ENCODE peak calls at places on chromosomes 3 and 15, in seven cellular contexts. R is HepG2, I is HCT116, E is H1, O is K562, T is SK-N-SH, J is GM12878. K is an unnamed sample.
A peak's percentile ranks its signal among the peaks of the same experiment; 100 is the strongest.

GRCh38 chr3:29940759-29941319 is 660.0 kb downstream of the RBMS3 start:
- DNase-seq in E (no peak), J (no peak), I (no peak), T (no peak), O (no peak), R (no peak), K (no peak)

GRCh38 chr3:89570465-89570864 is 463.0 kb downstream of the EPHA3 start:
- DNase-seq in J (no peak), T (no peak), O (no peak), R (no peak), E (no peak), I (no peak), K (no peak)

GRCh38 chr15:56552668-56553067 is 87.7 kb upstream of the MNS1 start:
- DNase-seq in E (no peak), I (no peak), J (no peak), T (no peak), O (no peak), R (no peak), K (no peak)

GRCh38 chr3:175940881-175941280 is 1081.7 kb downstream of the NAALADL2 start:
- DNase-seq in I (no peak), T (no peak), O (no peak), E (peak; percentile 57), J (no peak), R (peak; percentile 3), K (no peak)

GRCh38 chr15:100718075-100718980 is 115.9 kb downstream of the ASB7 start:
- DNase-seq in E (no peak), I (no peak), J (no peak), O (no peak), R (no peak), T (no peak), K (no peak)

GRCh38 chr3:16449369-16449768 is 64.1 kb downstream of the RFTN1 start:
- DNase-seq in R (no peak), O (no peak), T (no peak), E (no peak), I (no peak), J (no peak), K (no peak)

GRCh38 chr3:109640146-109640652 is 302.9 kb upstream of the DPPA4 start:
- DNase-seq in I (no peak), E (no peak), T (no peak), J (no peak), O (no peak), R (no peak), K (no peak)

GRCh38 chr3:57918123-57918837 is 89.9 kb upstream of the FLNB start:
- DNase-seq in I (no peak), E (no peak), T (no peak), J (no peak), R (no peak), O (no peak), K (no peak)

GRCh38 chr3:184556502-184557347 is 4.9 kb upstream of the EPHB3 start:
- DNase-seq in O (no peak), I (no peak), R (no peak), J (no peak), T (no peak), E (no peak), K (no peak)

GRCh38 chr15:98744506-98744905 is 96.2 kb downstream of the IGF1R start:
- DNase-seq in I (no peak), E (no peak), J (no peak), T (no peak), O (no peak), R (no peak), K (no peak)

GRCh38 chr15:70090436-70091291 is 7.1 kb downstream of the TLE3 start:
- DNase-seq in E (no peak), T (no peak), J (no peak), I (no peak), R (no peak), O (no peak), K (no peak)

GRCh38 chr15:70093481-70094309 is 4.0 kb downstream of the TLE3 start:
- DNase-seq in J (no peak), O (no peak), R (no peak), T (no peak), E (no peak), I (no peak), K (peak; percentile 78)

GRCh38 chr15:70092462-70092850 is 5.3 kb downstream of the TLE3 start:
- DNase-seq in I (no peak), R (no peak), T (no peak), E (no peak), J (no peak), O (no peak), K (no peak)

GRCh38 chr15:70093070-70093469 is 4.6 kb downstream of the TLE3 start:
- DNase-seq in J (no peak), O (no peak), R (peak; percentile 23), I (no peak), T (no peak), E (no peak), K (no peak)

GRCh38 chr15:70091649-70092461 is 5.9 kb downstream of the TLE3 start:
- DNase-seq in O (peak; percentile 47), R (peak; percentile 60), J (no peak), E (no peak), I (no peak), T (peak; percentile 81), K (peak; percentile 76)
- TF ChIP-seq JUND in O (peak; percentile 79), R (no peak), J (no peak), E (no peak), I (no peak), T (no peak), K (peak; percentile 18)

GRCh38 chr15:75483106-75483505 is 31.6 kb upstream of the SIN3A start:
- DNase-seq in J (no peak), R (no peak), T (no peak), I (no peak), E (no peak), O (no peak), K (no peak)

GRCh38 chr15:75479670-75480069 is 28.2 kb upstream of the SIN3A start:
- DNase-seq in E (no peak), J (no peak), O (no peak), R (no peak), I (no peak), T (no peak), K (no peak)

DNA sequence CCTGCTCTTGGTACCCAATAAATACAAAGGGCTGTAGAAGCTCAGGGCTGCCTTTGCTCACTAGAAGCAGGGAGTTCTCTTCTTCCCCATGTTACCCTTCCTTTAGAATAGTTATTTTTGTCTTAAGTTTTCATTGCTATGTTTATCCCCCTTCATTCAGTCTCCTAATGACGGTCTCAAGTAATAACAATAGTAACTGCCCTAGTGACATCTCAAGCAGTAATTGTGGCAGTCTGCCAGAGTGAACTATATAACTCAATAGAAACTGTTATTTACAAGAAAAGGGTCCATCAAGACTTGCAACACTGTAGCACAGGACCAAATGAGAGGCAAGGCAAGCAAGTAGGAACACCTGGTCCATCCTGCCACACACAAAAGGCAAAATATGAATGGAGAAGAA is 32.5 kb upstream of the SIN3A start:
- DNase-seq in O (no peak), T (no peak), I (no peak), J (no peak), R (no peak), E (no peak), K (no peak)
- TF ChIP-seq JUND in O (no peak), T (no peak), I (no peak), J (no peak), R (no peak), E (no peak), K (no peak)

GRCh38 chr15:89795996-89796395 is 18.7 kb downstream of the ANPEP start:
- DNase-seq in T (no peak), I (no peak), O (no peak), J (no peak), R (no peak), E (no peak), K (no peak)

GRCh38 chr15:89797678-89798201 is 16.9 kb downstream of the ANPEP start:
- DNase-seq in R (no peak), J (no peak), E (no peak), T (no peak), O (no peak), I (no peak), K (no peak)

GRCh38 chr15:89790661-89791060 is 14.5 kb downstream of the MESP2 start:
- DNase-seq in R (no peak), J (no peak), O (no peak), T (no peak), I (no peak), E (no peak), K (no peak)

GRCh38 chr15:89792106-89792805 is 16.1 kb downstream of the MESP2 start:
- DNase-seq in E (no peak), O (no peak), T (no peak), I (no peak), J (no peak), R (no peak), K (no peak)

GRCh38 chr15:89794627-89795241 is 18.6 kb downstream of the MESP2 start:
- DNase-seq in I (no peak), J (no peak), E (no peak), R (no peak), T (no peak), O (no peak), K (no peak)
- TF ChIP-seq JUND in I (no peak), J (no peak), E (no peak), R (no peak), T (no peak), O (no peak), K (no peak)

DNA sequence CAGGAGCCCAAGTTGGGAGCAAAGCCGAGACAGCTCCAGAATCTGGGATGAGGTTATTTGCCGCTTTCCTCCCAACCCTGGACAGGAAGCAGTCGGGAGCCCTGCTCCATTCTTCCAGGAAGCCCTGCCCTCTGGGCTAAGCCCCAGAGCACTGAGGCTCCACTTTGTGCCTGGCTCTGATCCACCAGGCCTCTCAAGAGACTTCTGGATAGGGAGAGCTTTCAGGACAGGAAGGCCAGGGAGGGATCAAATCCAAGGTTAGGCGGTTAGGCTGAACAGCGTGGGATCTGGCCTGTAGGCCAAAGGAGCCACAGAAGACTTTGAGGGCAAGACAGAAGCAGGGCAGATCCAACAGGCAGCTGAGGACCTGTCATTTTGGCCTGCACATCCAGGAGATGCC is 835 bp downstream of the STOML1 start:
- DNase-seq in R (no peak), T (no peak), E (no peak), I (no peak), J (no peak), O (no peak), K (no peak)
- TF ChIP-seq JUND in R (no peak), T (no peak), E (no peak), I (no peak), J (no peak), O (no peak), K (no peak)

GRCh38 chr15:38818156-38818745 is 253.6 kb upstream of the RASGRP1 start:
- DNase-seq in R (no peak), I (no peak), O (no peak), T (peak; percentile 11), J (no peak), E (no peak), K (no peak)
- TF ChIP-seq JUND in R (no peak), I (no peak), O (no peak), T (no peak), J (no peak), E (no peak), K (no peak)

DNA sequence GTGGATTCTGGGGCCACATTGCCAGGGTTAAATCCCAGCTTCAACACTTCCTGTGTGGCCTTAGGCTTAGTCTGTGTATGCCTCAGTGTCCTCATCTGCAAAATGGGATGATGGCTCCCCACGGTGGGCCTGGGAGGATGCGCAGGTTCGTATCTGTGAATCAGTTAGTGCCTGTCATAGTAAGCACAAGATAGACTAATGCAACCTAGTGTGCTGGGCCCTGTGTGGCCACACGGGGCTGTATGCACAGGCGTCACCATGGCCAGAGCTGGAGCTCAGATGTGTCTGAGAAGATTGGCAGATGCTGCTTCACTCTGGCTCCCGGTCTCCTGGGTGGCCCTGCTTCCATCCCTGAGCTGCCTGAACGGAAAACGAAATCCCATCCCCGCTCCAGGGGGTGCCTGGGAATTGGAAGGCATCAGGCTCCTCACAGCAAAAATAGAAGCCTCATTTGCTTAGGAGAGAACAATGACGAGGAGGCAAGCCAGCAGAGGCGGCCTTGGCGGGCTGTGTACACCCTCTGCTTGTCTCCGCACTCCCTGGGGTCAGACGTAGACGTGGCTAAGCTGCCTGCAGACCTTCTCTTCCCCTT is 103.6 kb downstream of the APBA2 start:
- DNase-seq in E (peak; percentile 21), O (peak; percentile 48), R (no peak), J (no peak), T (peak; percentile 59), I (no peak), K (peak; percentile 19)
- TF ChIP-seq JUND in E (no peak), O (no peak), R (no peak), J (no peak), T (no peak), I (no peak), K (no peak)